ENCODE peak calls at places on chromosomes 4 and X, in five cellular contexts. D, I, U, Z and C are unnamed samples. For H3K9me3, the result is how much of the 10 kb centered on the place peaks cover.

GRCh38 chr4:34878961-34879360 is 1365.4 kb downstream of the ARAP2 start:
- DNase-seq in Z (no peak), U (no peak), I (no peak), D (no peak), C (no peak)

GRCh38 chrX:16212024-16212423 is 44.7 kb downstream of the MAGEB17 start:
- DNase-seq in U (peak), D (no peak), I (peak), Z (no peak), C (no peak)

GRCh38 chr4:84529169-84529751 is 30.2 kb upstream of the NKX6-1 start:
- DNase-seq in D (no peak), Z (no peak), I (peak), U (peak), C (no peak)

GRCh38 chr4:8427761-8428287 is 12.7 kb downstream of the ACOX3 start:
- DNase-seq in U (peak), D (no peak), I (peak), Z (peak), C (no peak)

GRCh38 chr4:70651864-70652506 is 14.3 kb downstream of the JCHAIN start:
- DNase-seq in I (peak), U (peak), D (no peak), Z (no peak), C (no peak)

GRCh38 chr4:168483786-168484185 is 3.5 kb upstream of the DDX60L start:
- DNase-seq in Z (no peak), I (peak), D (no peak), U (no peak), C (no peak)

GRCh38 chrX:123803331-123803983 is 56.4 kb upstream of the XIAP start:
- DNase-seq in D (no peak), Z (no peak), I (peak), U (peak), C (peak)

GRCh38 chrX:41529221-41529620 is 82.1 kb downstream of the NYX start:
- DNase-seq in Z (no peak), U (no peak), I (no peak), D (no peak), C (no peak)

GRCh38 chr4:68575081-68575480 is 1.0 kb downstream of the UGT2B17 start:
- DNase-seq in U (no peak), I (no peak), D (no peak), Z (no peak), C (no peak)

GRCh38 chr4:11765849-11766453 is 337.3 kb upstream of the HS3ST1 start:
- DNase-seq in D (no peak), Z (peak), I (peak), U (peak), C (no peak)

GRCh38 chr4:144615182-144615581 is 30.8 kb upstream of the HHIP start:
- DNase-seq in U (no peak), D (no peak), I (peak), Z (no peak), C (no peak)

GRCh38 chr4:109211671-109212070 is 90.8 kb downstream of the COL25A1 start:
- DNase-seq in U (peak), Z (no peak), D (no peak), I (peak), C (no peak)

GRCh38 chrX:154021131-154021611 is 1.5 kb upstream of the IRAK1 start:
- DNase-seq in D (no peak), U (peak), Z (no peak), I (peak), C (no peak)

GRCh38 chrX:45479196-45479834 is 278.6 kb upstream of the DIPK2B start:
- DNase-seq in U (peak), Z (no peak), D (no peak), I (peak), C (no peak)

GRCh38 chr4:184283659-184284335 is 66.1 kb upstream of the ENPP6 start:
- DNase-seq in Z (peak), I (no peak), U (no peak), D (no peak), C (no peak)

GRCh38 chr4:74389494-74389893 is 24.5 kb downstream of the EREG start:
- DNase-seq in I (no peak), Z (no peak), U (no peak), D (no peak), C (no peak)

GRCh38 chr4:114860791-114861190 is 252.6 kb downstream of the NDST4 start:
- DNase-seq in U (no peak), I (no peak), D (no peak), Z (no peak), C (no peak)

GRCh38 chr4:159292137-159292896 is 189.4 kb downstream of the RAPGEF2 start:
- DNase-seq in D (no peak), U (no peak), Z (no peak), I (no peak), C (no peak)

GRCh38 chr4:45954280-45954679 is 169.6 kb downstream of the GABRG1 start:
- DNase-seq in I (no peak), U (no peak), Z (no peak), D (no peak), C (no peak)

GRCh38 chr4:186190456-186191265 is 706 bp upstream of the CYP4V2 start:
- DNase-seq in I (no peak), D (no peak), Z (peak), U (peak), C (peak)

GRCh38 chrX:9207142-9207541 is 173.2 kb upstream of the FAM9B start:
- DNase-seq in D (no peak), I (peak), U (peak), Z (no peak), C (no peak)

DNA sequence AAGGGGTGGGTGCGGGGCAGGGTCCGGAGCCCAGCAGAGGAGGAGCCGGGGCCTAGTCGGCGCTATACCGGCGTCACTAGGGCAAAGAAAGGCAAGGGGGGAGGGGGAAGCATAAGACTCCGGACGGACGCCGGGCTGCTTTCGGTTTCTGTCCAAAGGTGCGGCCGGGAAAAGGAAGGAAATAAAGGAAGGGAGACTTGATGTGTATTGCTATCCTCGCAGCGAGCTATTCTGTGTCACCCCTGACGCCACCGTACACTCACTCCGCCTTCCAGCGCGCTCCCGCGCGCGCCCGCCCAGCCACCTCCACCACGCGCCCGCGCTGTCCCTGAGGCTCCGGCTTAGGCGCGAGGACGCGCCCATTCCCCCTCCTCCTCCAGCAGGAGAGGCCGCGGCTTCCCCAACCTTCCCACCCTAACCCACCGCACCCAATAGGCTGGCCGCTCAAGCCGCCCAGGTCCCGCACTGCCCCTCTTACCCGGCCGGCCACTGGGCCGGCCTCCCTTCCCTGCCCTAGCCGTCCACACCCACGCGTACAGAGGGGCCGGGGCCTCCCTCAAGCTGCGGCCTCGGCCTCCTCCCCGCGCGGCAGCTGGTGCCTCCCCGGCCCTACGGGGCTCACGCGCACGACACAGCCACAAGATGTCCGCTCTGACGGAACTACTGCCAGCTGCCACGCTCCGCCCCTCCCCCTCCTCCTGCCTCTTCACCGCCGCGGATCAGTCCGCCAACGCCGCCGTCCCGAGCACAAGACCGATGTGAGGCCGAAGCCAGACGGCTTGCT is at the start of gene UBE2D3:
- DNase-seq in Z (peak), U (peak), I (peak), D (peak), C (peak)
- TF ChIP-seq CTCF in Z (no peak), U (peak), I (peak), D (peak), C (no peak)

GRCh38 chrX:76555816-76556215 is 128.3 kb downstream of the MAGEE1 start:
- DNase-seq in U (peak), I (peak), Z (no peak), D (no peak), C (no peak)

GRCh38 chrX:76550016-76550415 is 122.5 kb downstream of the MAGEE1 start:
- DNase-seq in U (no peak), Z (no peak), D (no peak), I (no peak), C (no peak)

GRCh38 chrX:76555269-76555668 is 127.8 kb downstream of the MAGEE1 start:
- DNase-seq in U (no peak), D (no peak), Z (no peak), I (no peak), C (no peak)
- H3K9me3 ChIP-seq in U (under half), D (under half), Z (under half), I (under half), C (under half)

GRCh38 chr4:86482851-86483490 is 111.1 kb upstream of the PTPN13 start:
- DNase-seq in U (peak), I (no peak), Z (no peak), D (no peak), C (no peak)
- TF ChIP-seq CTCF in U (peak), I (peak), Z (no peak), D (peak), C (no peak)

DNA sequence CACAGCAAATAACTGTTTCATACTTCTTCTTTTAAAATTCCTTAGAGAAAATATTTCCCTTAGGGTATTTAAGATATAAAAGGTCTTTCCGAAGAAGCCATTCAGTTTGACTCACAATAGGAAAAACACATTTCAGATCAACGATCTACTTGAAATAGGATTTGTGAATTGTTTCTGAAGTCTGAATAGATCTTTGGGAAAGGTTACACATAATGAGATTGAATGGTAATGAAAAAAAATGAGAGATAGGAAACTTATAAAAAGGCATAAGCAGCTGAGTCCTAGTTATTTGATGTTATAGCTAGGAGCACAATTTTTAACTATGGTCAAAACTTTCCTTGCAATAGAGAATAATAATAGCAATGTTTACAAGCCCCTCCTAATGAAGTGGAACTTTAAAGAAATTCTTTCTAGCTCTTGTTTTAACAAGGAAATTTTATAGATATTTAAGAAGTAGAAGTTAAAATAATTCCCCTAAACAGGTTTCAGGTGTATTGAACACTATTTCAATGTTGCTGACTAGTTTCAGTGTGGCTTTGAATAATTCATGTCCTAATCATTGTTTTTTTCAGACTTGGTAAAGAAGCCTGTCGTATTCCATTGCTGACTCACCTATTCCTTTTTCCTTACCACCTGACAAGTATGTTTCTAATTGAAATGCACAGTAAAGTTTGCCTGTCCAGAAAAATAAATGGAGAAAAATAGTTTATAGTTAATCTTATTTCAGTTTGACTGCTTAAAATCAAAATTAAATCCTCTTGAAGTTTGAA is 89.1 kb downstream of the PCDH18 start:
- DNase-seq in I (no peak), D (no peak), U (no peak), Z (no peak), C (no peak)
- H3K9me3 ChIP-seq in I (under half), D (under half), U (under half), Z (under half), C (under half)

DNA sequence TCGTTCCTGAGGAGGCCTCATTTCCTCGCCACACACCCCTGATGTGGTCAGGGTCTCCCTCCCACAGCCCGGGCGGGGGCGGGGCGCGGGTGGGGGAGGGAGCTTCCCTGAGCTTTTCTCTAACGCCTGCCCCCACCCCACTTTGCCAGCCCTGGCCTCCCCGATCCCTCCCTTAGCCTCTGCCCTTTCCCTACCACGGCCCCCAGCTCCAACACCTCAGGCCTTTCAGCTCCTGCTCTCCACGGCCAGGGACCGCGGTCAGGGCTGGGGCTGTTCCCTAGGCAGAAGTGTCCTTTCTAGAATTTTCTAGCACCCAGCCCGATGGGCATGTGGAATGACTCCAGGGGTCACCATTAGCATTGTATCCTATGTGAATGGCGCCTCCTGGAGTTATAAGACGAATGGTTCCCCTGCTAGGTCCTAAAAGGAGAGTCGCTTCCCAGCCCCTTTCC is 201.3 kb upstream of the BCOR start:
- DNase-seq in D (no peak), Z (no peak), I (no peak), U (peak), C (no peak)
- TF ChIP-seq CTCF in D (peak), Z (no peak), I (peak), U (peak), C (no peak)

GRCh38 chrX:155873203-155873602 is 7.9 kb upstream of the VAMP7 start:
- DNase-seq in U (no peak), I (no peak), D (no peak), Z (no peak), C (no peak)
- H3K9me3 ChIP-seq in U (under half), I (under half), D (under half), Z (under half), C (under half)

GRCh38 chr4:2284934-2285664 is 23.2 kb upstream of the MXD4 start:
- DNase-seq in Z (no peak), U (peak), D (no peak), I (peak), C (no peak)

GRCh38 chr4:2280531-2281300 is 18.8 kb upstream of the MXD4 start:
- DNase-seq in Z (no peak), I (no peak), U (no peak), D (no peak), C (no peak)

GRCh38 chr4:2283199-2283711 is 21.3 kb upstream of the MXD4 start:
- DNase-seq in I (no peak), Z (no peak), D (no peak), U (no peak), C (no peak)

GRCh38 chr4:2284161-2284933 is 22.4 kb upstream of the MXD4 start:
- DNase-seq in Z (no peak), I (no peak), U (no peak), D (no peak), C (no peak)

DNA sequence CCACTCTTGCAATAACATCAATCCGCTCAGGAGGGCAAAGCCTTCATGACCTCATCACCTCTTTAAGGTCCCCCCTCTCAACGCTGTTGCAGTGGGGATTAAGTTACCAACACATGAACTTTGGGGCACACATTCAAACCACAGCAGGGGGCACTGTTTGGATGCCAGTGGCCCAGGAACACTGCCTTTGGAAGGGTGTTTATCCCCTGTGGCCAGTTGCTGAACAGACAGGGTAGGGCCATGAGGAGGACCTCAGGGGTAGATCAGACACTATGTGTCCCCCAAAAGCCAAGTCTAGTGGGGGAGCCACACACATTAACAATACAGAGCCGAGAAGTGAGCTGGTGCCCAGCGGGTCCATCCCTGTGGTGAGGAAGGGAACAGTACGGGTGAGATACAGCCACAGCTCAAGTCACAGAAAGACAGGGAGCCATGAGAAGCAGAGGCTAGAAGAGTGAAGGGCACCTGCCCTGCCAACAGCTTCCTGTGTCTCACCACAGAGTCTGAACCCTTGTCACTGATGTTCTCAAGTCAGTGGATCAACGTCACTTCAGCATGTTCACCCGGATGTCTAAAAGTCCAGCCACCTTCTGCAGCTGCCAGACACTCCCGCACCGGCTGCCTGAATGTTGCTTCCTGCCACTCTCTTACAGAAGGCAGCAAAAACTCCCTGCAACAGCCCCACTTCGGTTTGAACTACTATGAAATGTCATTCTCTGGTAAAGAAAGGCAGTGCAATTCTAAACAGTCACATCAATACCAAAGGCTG is 19.9 kb upstream of the MXD4 start:
- DNase-seq in Z (no peak), I (no peak), U (no peak), D (peak), C (peak)
- TF ChIP-seq CTCF in Z (no peak), I (peak), U (peak), D (peak), C (peak)

GRCh38 chr4:205097-205756 is 80.9 kb downstream of the ZNF718 start:
- DNase-seq in U (no peak), Z (no peak), I (no peak), D (no peak), C (no peak)

GRCh38 chr4:206054-206453 is 81.8 kb downstream of the ZNF718 start:
- DNase-seq in U (no peak), D (no peak), I (no peak), Z (no peak), C (no peak)

GRCh38 chr4:200936-201335 is 76.6 kb downstream of the ZNF718 start:
- DNase-seq in I (no peak), D (no peak), U (no peak), Z (no peak), C (no peak)
- H3K9me3 ChIP-seq in I (under half), D (under half), U (under half), Z (under half), C (half or more)